ENCODE peak calls at places on chromosomes 16 and 17, in four cellular contexts. T is nephron progenitor cell; Y is lung; L is CD4-positive, alpha-beta T cell. U is an unnamed sample.

GRCh38 chr16:53904533-53904932 is 200.6 kb downstream of the FTO start:
- DNase-seq in T (no peak), Y (no peak), L (no peak), U (no peak)

GRCh38 chr17:42459256-42459982 is 741 bp downstream of the ATP6V0A1 start:
- DNase-seq in T (peak; percentile 31), Y (no peak), L (no peak), U (no peak)

GRCh38 chr17:76036497-76037380 is 9.6 kb upstream of the EVPL start:
- DNase-seq in T (no peak), Y (no peak), L (no peak), U (no peak)

GRCh38 chr17:39000021-39000601 is 32.9 kb upstream of the FBXO47 start:
- DNase-seq in T (no peak), Y (no peak), L (no peak), U (no peak)

GRCh38 chr17:57662021-57662420 is 83.1 kb downstream of the CCDC182 start:
- DNase-seq in T (no peak), Y (no peak), L (no peak), U (no peak)

GRCh38 chr17:79800325-79801155 is 3.7 kb upstream of the CBX8 start:
- DNase-seq in T (peak; percentile 58), Y (no peak), L (no peak), U (no peak)

GRCh38 chr17:1554751-1555617 is 7.6 kb downstream of the PITPNA start:
- DNase-seq in T (no peak), Y (no peak), L (no peak), U (no peak)

GRCh38 chr16:12132290-12132689 is 155.8 kb downstream of the SNX29 start:
- DNase-seq in T (no peak), Y (no peak), L (no peak), U (no peak)

GRCh38 chr16:84406006-84406963 is 37.9 kb downstream of the ATP2C2 start:
- DNase-seq in T (no peak), Y (no peak), L (no peak), U (no peak)

GRCh38 chr17:62653002-62653830 is 25.7 kb downstream of the MRC2 start:
- DNase-seq in T (peak; percentile 81), Y (peak; percentile 74), L (peak; percentile 44), U (no peak)

GRCh38 chr17:30332057-30332542 is 1.8 kb downstream of the TMIGD1 start:
- DNase-seq in T (no peak), Y (no peak), L (peak; percentile 51), U (no peak)

GRCh38 chr16:35744716-35745115 is 2285.3 kb downstream of the TP53TG3F start:
- DNase-seq in T (no peak), Y (no peak), L (no peak), U (no peak)

GRCh38 chr16:868846-869822 is 68.6 kb upstream of the GNG13 start:
- DNase-seq in T (no peak), Y (no peak), L (no peak), U (no peak)

GRCh38 chr17:49055181-49055927 is 58.2 kb downstream of the IGF2BP1 start:
- DNase-seq in T (no peak), Y (no peak), L (no peak), U (no peak)

GRCh38 chr16:65700599-65700998 is 578.7 kb upstream of the CDH11 start:
- DNase-seq in T (no peak), Y (no peak), L (no peak), U (no peak)

GRCh38 chr16:66381585-66382170 is 15.2 kb downstream of the CDH5 start:
- DNase-seq in T (no peak), Y (no peak), L (no peak), U (no peak)

GRCh38 chr16:21301895-21302291 is 23.8 kb upstream of the CRYM start:
- DNase-seq in T (no peak), Y (no peak), L (no peak), U (no peak)

GRCh38 chr17:50841949-50842354 is 6.6 kb downstream of the WFIKKN2 start:
- DNase-seq in T (peak; percentile 83), Y (peak; percentile 59), L (peak; percentile 35), U (peak; percentile 63)

GRCh38 chr17:72123496-72123963 is 2.7 kb downstream of the SOX9 start:
- DNase-seq in T (no peak), Y (no peak), L (no peak), U (no peak)

GRCh38 chr16:56931769-56932587 is at the start of gene HERPUD1:
- DNase-seq in T (peak; percentile 96), Y (peak; percentile 98), L (peak; percentile 99), U (peak; percentile 95)

GRCh38 chr17:1108560-1108809 is 71.3 kb downstream of the ABR start:
- DNase-seq in T (peak; percentile 61), Y (no peak), L (no peak), U (no peak)

GRCh38 chr16:89623511-89624232 is 10.2 kb downstream of the DPEP1 start:
- DNase-seq in T (no peak), Y (no peak), L (no peak), U (no peak)

GRCh38 chr16:783404-784161 is 4.6 kb downstream of the RPUSD1 start:
- DNase-seq in T (no peak), Y (no peak), L (no peak), U (no peak)

GRCh38 chr16:11603331-11603750 is 16.6 kb upstream of the LITAF start:
- DNase-seq in T (no peak), Y (no peak), L (no peak), U (no peak)

GRCh38 chr16:180921-181667 is 835 bp downstream of the HBQ1 start:
- DNase-seq in T (peak; percentile 90), Y (peak; percentile 70), L (peak; percentile 82), U (peak; percentile 79)

GRCh38 chr16:86723699-86724098 is 145.3 kb downstream of the FOXL1 start:
- DNase-seq in T (no peak), Y (no peak), L (no peak), U (no peak)

GRCh38 chr16:26198221-26198620 is 506.5 kb downstream of the HS3ST4 start:
- DNase-seq in T (no peak), Y (no peak), L (no peak), U (no peak)

GRCh38 chr17:63369233-63369632 is 76.9 kb downstream of the CYB561 start:
- DNase-seq in T (no peak), Y (no peak), L (no peak), U (no peak)

GRCh38 chr17:73838815-73839214 is 194.6 kb upstream of the SDK2 start:
- DNase-seq in T (no peak), Y (no peak), L (no peak), U (no peak)

GRCh38 chr17:73840829-73841228 is 196.6 kb upstream of the SDK2 start:
- DNase-seq in T (no peak), Y (no peak), L (no peak), U (no peak)

GRCh38 chr17:73835605-73836004 is 191.4 kb upstream of the SDK2 start:
- DNase-seq in T (no peak), Y (no peak), L (no peak), U (no peak)

DNA sequence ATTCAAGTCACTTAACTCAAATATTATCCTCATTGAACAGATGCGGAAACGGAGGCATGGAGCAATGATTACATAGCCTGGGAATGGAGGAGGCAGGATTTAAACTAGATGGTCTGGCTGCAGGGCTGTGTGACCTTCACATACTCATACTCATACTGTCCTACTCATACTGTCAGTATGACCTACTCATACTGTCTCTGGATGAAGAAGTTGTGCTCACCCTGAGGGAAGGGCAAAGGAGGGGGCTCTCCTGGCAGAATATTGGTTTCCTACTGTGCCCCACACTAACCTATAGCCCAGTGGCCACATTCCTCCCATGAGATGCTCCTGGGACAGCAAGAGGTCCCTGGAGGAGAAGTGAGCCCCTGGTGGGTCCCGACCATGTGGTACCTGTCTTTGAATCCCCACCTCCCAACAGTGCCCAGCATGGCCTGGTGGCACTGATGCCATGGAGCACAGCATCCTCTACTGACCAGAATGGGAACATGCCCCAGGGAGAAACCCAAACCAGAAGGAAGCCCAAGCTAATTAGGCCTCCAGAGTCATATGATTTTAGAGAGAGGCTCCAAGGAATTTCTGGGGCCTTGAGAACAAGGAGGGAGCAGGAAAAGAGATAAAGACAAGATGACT is 197.3 kb upstream of the SDK2 start:
- DNase-seq in T (no peak), Y (no peak), L (peak; percentile 11), U (no peak)
- TF ChIP-seq CTCF in T (peak; percentile 31), Y (peak; percentile 12), L (peak; percentile 71), U (peak; percentile 41)

GRCh38 chr16:81077077-81077940 is at the start of gene C16orf46:
- DNase-seq in T (peak; percentile 99), Y (peak; percentile 99), L (peak; percentile 96), U (peak; percentile 95)

GRCh38 chr16:81081007-81081406 is 4.0 kb upstream of the C16orf46 start:
- DNase-seq in T (no peak), Y (no peak), L (no peak), U (no peak)

GRCh38 chr16:81076566-81077076 is 417 bp downstream of the C16orf46 start:
- DNase-seq in T (peak; percentile 90), Y (peak; percentile 92), L (peak; percentile 92), U (peak; percentile 80)

GRCh38 chr16:81080233-81080632 is 3.2 kb upstream of the C16orf46 start:
- DNase-seq in T (no peak), Y (no peak), L (no peak), U (no peak)
- TF ChIP-seq CTCF in T (no peak), Y (no peak), L (no peak), U (no peak)

GRCh38 chr16:67516296-67517177 is 12.1 kb upstream of the RIPOR1 start:
- DNase-seq in T (no peak), Y (no peak), L (no peak), U (no peak)

GRCh38 chr16:67521095-67521804 is 7.4 kb upstream of the RIPOR1 start:
- DNase-seq in T (peak; percentile 98), Y (peak; percentile 96), L (peak; percentile 95), U (peak; percentile 96)

GRCh38 chr16:67517661-67518423 is 10.8 kb upstream of the RIPOR1 start:
- DNase-seq in T (no peak), Y (no peak), L (no peak), U (no peak)

GRCh38 chr16:67517178-67517492 is 11.5 kb upstream of the RIPOR1 start:
- DNase-seq in T (no peak), Y (no peak), L (no peak), U (no peak)

GRCh38 chr16:67518676-67519075 is 10.0 kb upstream of the RIPOR1 start:
- DNase-seq in T (no peak), Y (no peak), L (no peak), U (no peak)
- TF ChIP-seq CTCF in T (no peak), Y (no peak), L (no peak), U (no peak)

DNA sequence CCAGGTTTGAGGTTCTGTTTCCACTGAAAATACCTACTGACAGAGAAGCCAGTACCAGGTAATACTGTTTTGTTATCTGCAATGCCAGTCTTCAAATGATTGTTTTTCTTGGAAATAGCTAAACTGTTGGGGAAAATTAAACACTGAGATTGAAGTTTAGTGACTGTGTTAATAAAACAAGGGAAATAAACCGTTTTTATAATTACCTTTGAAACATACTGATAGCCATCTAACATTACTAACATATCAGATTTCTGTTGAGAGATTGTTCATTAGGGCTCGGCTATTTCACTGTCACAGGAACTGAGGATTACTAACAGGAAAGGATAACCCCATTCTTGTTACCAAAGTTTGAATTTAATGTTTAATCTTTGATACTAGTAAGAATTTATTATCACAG is 42.1 kb downstream of the CYB5B start:
- DNase-seq in T (no peak), Y (no peak), L (no peak), U (no peak)
- TF ChIP-seq CTCF in T (no peak), Y (no peak), L (no peak), U (no peak)